ENCODE peak calls at places on chromosomes 4 and X, in nine cellular contexts. R is upper lobe of right lung, D is ascending aorta, P is right cardiac atrium, Y is fibroblast of lung, T is IMR-90, M is body of pancreas, W is astrocyte, G is BE2C. H is an unnamed sample. For H3K4me1, the result is how much of the 10 kb centered on the place peaks cover.

GRCh38 chr4:21749936-21750335 is 198.6 kb downstream of the KCNIP4 start:
- DNase-seq in R (no peak), D (no peak), P (no peak), Y (no peak), T (no peak), M (no peak), W (no peak), G (no peak), H (no peak)

GRCh38 chr4:73869130-73870055 is at the start of gene CXCL1:
- DNase-seq in R (peak), D (no peak), P (peak), Y (peak), T (no peak), M (peak), W (peak), G (no peak), H (no peak)

GRCh38 chr4:73759357-73759756 is 19.0 kb downstream of the CXCL8 start:
- DNase-seq in R (no peak), D (no peak), P (no peak), Y (peak), T (no peak), M (no peak), W (no peak), G (no peak), H (no peak)

GRCh38 chrX:75061701-75062100 is 94.4 kb downstream of the ABCB7 start:
- DNase-seq in R (no peak), D (no peak), P (no peak), Y (no peak), T (peak), M (no peak), W (no peak), G (no peak), H (no peak)

GRCh38 chrX:74179071-74179470 is 124.9 kb upstream of the ZCCHC13 start:
- DNase-seq in R (no peak), D (no peak), P (no peak), Y (peak), T (peak), M (no peak), W (peak), G (no peak), H (no peak)

GRCh38 chrX:24023972-24024664 is 2.9 kb downstream of the KLHL15 start:
- DNase-seq in R (no peak), D (no peak), P (no peak), Y (no peak), T (peak), M (no peak), W (no peak), G (no peak), H (no peak)

GRCh38 chr4:16732741-16733140 is 165.7 kb downstream of the LDB2 start:
- DNase-seq in R (no peak), D (no peak), P (no peak), Y (no peak), T (no peak), M (no peak), W (no peak), G (no peak), H (no peak)

GRCh38 chr4:158074851-158075250 is 98.0 kb downstream of the GASK1B start:
- DNase-seq in R (no peak), D (no peak), P (no peak), Y (no peak), T (no peak), M (no peak), W (no peak), G (no peak), H (no peak)

GRCh38 chr4:4227510-4228355 is 1.0 kb upstream of the OTOP1 start:
- DNase-seq in R (no peak), D (no peak), P (no peak), Y (no peak), T (no peak), M (no peak), W (no peak), G (peak), H (no peak)

GRCh38 chr4:16516796-16517413 is 290.6 kb upstream of the TAPT1 start:
- DNase-seq in R (no peak), D (peak), P (peak), Y (peak), T (peak), M (peak), W (peak), G (peak), H (no peak)

GRCh38 chr4:113141901-113142346 is 92.5 kb downstream of the ANK2 start:
- DNase-seq in R (no peak), D (no peak), P (no peak), Y (peak), T (peak), M (no peak), W (peak), G (no peak), H (no peak)

GRCh38 chrX:48648299-48648698 is 35.3 kb upstream of the WAS start:
- DNase-seq in R (no peak), D (peak), P (peak), Y (peak), T (peak), M (peak), W (peak), G (peak), H (no peak)

GRCh38 chr4:22483551-22483981 is 32.3 kb downstream of the ADGRA3 start:
- DNase-seq in R (no peak), D (no peak), P (no peak), Y (peak), T (peak), M (no peak), W (peak), G (no peak), H (no peak)

GRCh38 chr4:34644716-34645115 is 1599.6 kb downstream of the ARAP2 start:
- DNase-seq in R (no peak), D (no peak), P (no peak), Y (no peak), T (no peak), M (no peak), W (no peak), G (no peak), H (no peak)

GRCh38 chrX:46574941-46575381 is 1.4 kb downstream of the CHST7 start:
- DNase-seq in R (peak), D (no peak), P (peak), Y (peak), T (no peak), M (no peak), W (no peak), G (peak), H (no peak)

GRCh38 chr4:53840643-53841042 is 223.8 kb downstream of the CHIC2 start:
- DNase-seq in R (no peak), D (no peak), P (no peak), Y (peak), T (peak), M (no peak), W (peak), G (no peak), H (no peak)

GRCh38 chr4:28211714-28212470 is 1351.3 kb downstream of the STIM2 start:
- DNase-seq in R (no peak), D (no peak), P (no peak), Y (no peak), T (peak), M (no peak), W (no peak), G (no peak), H (no peak)

GRCh38 chrX:120015145-120016067 is 62.1 kb downstream of the RHOXF2B start:
- DNase-seq in R (peak), D (no peak), P (peak), Y (no peak), T (no peak), M (peak), W (no peak), G (no peak), H (no peak)

GRCh38 chr4:89299153-89299789 is 8.3 kb downstream of the GPRIN3 start:
- DNase-seq in R (no peak), D (no peak), P (no peak), Y (no peak), T (no peak), M (peak), W (no peak), G (no peak), H (no peak)

GRCh38 chrX:614136-614535 is 16.5 kb upstream of the SHOX start:
- DNase-seq in R (no peak), D (no peak), P (no peak), Y (no peak), T (no peak), M (no peak), W (no peak), G (no peak), H (no peak)

GRCh38 chr4:26076896-26077295 is 162.9 kb downstream of the SMIM20 start:
- DNase-seq in R (no peak), D (no peak), P (no peak), Y (peak), T (peak), M (no peak), W (no peak), G (no peak), H (no peak)

GRCh38 chrX:139844163-139844562 is 88.7 kb downstream of the ATP11C start:
- DNase-seq in R (no peak), D (no peak), P (no peak), Y (no peak), T (no peak), M (no peak), W (no peak), G (peak), H (no peak)

GRCh38 chr4:3521621-3522325 is 10.4 kb downstream of the LRPAP1 start:
- DNase-seq in R (peak), D (no peak), P (no peak), Y (no peak), T (no peak), M (no peak), W (no peak), G (no peak), H (no peak)

GRCh38 chr4:83556836-83557235 is 20.9 kb downstream of the GPAT3 start:
- DNase-seq in R (no peak), D (no peak), P (no peak), Y (no peak), T (no peak), M (no peak), W (no peak), G (no peak), H (no peak)
- H3K4me1 ChIP-seq in R (under half), D (under half), P (under half), Y (under half), T (under half), M (under half), W (under half), G (under half), H (under half)

GRCh38 chr4:78638324-78639172 is 87.0 kb downstream of the ANXA3 start:
- DNase-seq in R (no peak), D (no peak), P (no peak), Y (no peak), T (no peak), M (no peak), W (no peak), G (no peak), H (no peak)
- H3K4me1 ChIP-seq in R (under half), D (under half), P (under half), Y (under half), T (under half), M (under half), W (under half), G (under half), H (under half)

GRCh38 chr4:183291070-183291469 is 29.0 kb downstream of the CLDN22 start:
- DNase-seq in R (no peak), D (no peak), P (no peak), Y (no peak), T (no peak), M (no peak), W (no peak), G (no peak), H (no peak)
- H3K4me1 ChIP-seq in R (under half), D (under half), P (under half), Y (under half), T (under half), M (under half), W (under half), G (under half), H (under half)

GRCh38 chr4:7206385-7206784 is 14.0 kb downstream of the SORCS2 start:
- DNase-seq in R (no peak), D (peak), P (peak), Y (peak), T (peak), M (no peak), W (peak), G (peak), H (no peak)
- H3K4me1 ChIP-seq in R (under half), D (under half), P (under half), Y (under half), T (under half), M (under half), W (half or more), G (under half), H (under half)

GRCh38 chrX:40153335-40154221 is 55.8 kb upstream of the BCOR start:
- DNase-seq in R (peak), D (no peak), P (peak), Y (no peak), T (no peak), M (peak), W (no peak), G (peak), H (no peak)
- H3K4me1 ChIP-seq in R (under half), D (under half), P (under half), Y (under half), T (under half), M (under half), W (under half), G (under half), H (under half)

GRCh38 chr4:139319571-139319970 is 17.3 kb upstream of the NDUFC1 start:
- DNase-seq in R (no peak), D (no peak), P (no peak), Y (no peak), T (no peak), M (no peak), W (no peak), G (no peak), H (no peak)

GRCh38 chr4:139317635-139318034 is 15.4 kb upstream of the NDUFC1 start:
- DNase-seq in R (no peak), D (no peak), P (no peak), Y (no peak), T (no peak), M (no peak), W (no peak), G (no peak), H (no peak)

GRCh38 chr4:139314047-139314800 is 11.9 kb upstream of the NDUFC1 start:
- DNase-seq in R (no peak), D (no peak), P (no peak), Y (no peak), T (no peak), M (no peak), W (no peak), G (no peak), H (no peak)

GRCh38 chr4:139315221-139315675 is 13.0 kb upstream of the NDUFC1 start:
- DNase-seq in R (no peak), D (no peak), P (no peak), Y (no peak), T (no peak), M (no peak), W (no peak), G (no peak), H (no peak)

GRCh38 chr4:139316733-139317132 is 14.5 kb upstream of the NDUFC1 start:
- DNase-seq in R (no peak), D (no peak), P (no peak), Y (no peak), T (no peak), M (no peak), W (no peak), G (no peak), H (no peak)
- H3K4me1 ChIP-seq in R (under half), D (under half), P (under half), Y (under half), T (under half), M (under half), W (under half), G (under half), H (under half)

GRCh38 chr4:184388106-184388505 is 86.2 kb downstream of the IRF2 start:
- DNase-seq in R (no peak), D (no peak), P (no peak), Y (no peak), T (no peak), M (no peak), W (no peak), G (no peak), H (no peak)

GRCh38 chr4:184387351-184387750 is 87.0 kb downstream of the IRF2 start:
- DNase-seq in R (no peak), D (no peak), P (no peak), Y (no peak), T (no peak), M (no peak), W (no peak), G (no peak), H (no peak)

GRCh38 chr4:184385705-184386141 is 88.6 kb downstream of the IRF2 start:
- DNase-seq in R (no peak), D (no peak), P (no peak), Y (no peak), T (no peak), M (no peak), W (no peak), G (no peak), H (no peak)

GRCh38 chr4:184384810-184385557 is 89.4 kb downstream of the IRF2 start:
- DNase-seq in R (no peak), D (no peak), P (no peak), Y (no peak), T (peak), M (no peak), W (no peak), G (no peak), H (no peak)

GRCh38 chr4:184386271-184386781 is 88.0 kb downstream of the IRF2 start:
- DNase-seq in R (no peak), D (no peak), P (no peak), Y (no peak), T (no peak), M (no peak), W (no peak), G (no peak), H (no peak)
- H3K4me1 ChIP-seq in R (under half), D (under half), P (under half), Y (under half), T (under half), M (under half), W (under half), G (under half), H (under half)

DNA sequence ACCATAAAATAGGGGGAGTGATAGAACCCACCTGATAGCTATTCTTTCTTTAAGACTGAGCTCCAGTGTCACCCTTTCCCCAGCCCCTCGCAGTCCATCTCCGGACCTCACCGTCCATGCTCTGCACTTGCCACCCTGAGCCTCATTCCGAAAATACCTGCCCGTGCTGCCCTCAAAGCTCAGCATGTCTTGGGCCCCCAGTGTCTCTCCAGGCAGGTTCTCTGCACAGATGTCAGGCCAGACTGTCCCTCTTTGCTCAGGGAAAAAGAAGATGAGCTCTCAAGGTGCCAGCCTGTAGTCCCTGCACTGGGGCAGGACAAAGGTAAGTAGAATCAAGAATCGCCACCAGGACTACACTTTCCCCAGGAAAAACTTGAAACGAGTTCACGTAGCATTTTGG is 9.8 kb upstream of the WFS1 start:
- DNase-seq in R (no peak), D (no peak), P (no peak), Y (no peak), T (no peak), M (no peak), W (no peak), G (no peak), H (no peak)
- H3K4me1 ChIP-seq in R (under half), D (under half), P (under half), Y (under half), T (under half), M (under half), W (under half), G (under half), H (under half)

GRCh38 chr4:180636696-180637095 is 1606.5 kb upstream of the TENM3 start:
- DNase-seq in R (no peak), D (no peak), P (no peak), Y (peak), T (peak), M (no peak), W (peak), G (no peak), H (no peak)
- H3K4me1 ChIP-seq in R (under half), D (under half), P (under half), Y (under half), T (under half), M (under half), W (under half), G (under half), H (under half)

H was measured in RWPE2.